ENCODE peak calls at places on chromosomes 2 and 18, in ten cellular contexts. D is effector memory CD8-positive, alpha-beta T cell; A is cardiac fibroblast; G is H4; V is ureter; S is erythroblast; K is anterior cingulate cortex; Z is tibial nerve; B is G401; Q is CD4-positive, CD25-positive, alpha-beta regulatory T cell. L is an unnamed sample.

GRCh38 chr2:236888766-236889035 is 197.0 kb upstream of the COPS8 start:
- DNase-seq in B (no peak), V (no peak), A (no peak), G (no peak), S (no peak), Q (no peak), D (no peak), K (no peak), Z (no peak), L (no peak)

GRCh38 chr2:82959677-82960076 is 1499.4 kb downstream of the SUCLG1 start:
- DNase-seq in K (no peak), B (no peak), Q (no peak), S (no peak), A (no peak), D (no peak), V (no peak), Z (no peak), G (no peak), L (no peak)

GRCh38 chr18:36693931-36694661 is 134.7 kb downstream of the TPGS2 start:
- DNase-seq in V (no peak), K (no peak), B (no peak), Q (no peak), A (no peak), G (no peak), Z (no peak), D (no peak), S (no peak), L (no peak)

GRCh38 chr2:127024769-127025356 is 82.1 kb downstream of the BIN1 start:
- DNase-seq in S (no peak), G (no peak), K (peak), Z (no peak), Q (no peak), A (peak), D (no peak), B (peak), V (no peak), L (no peak)

GRCh38 chr2:110773470-110773921 is 41.1 kb downstream of the ACOXL start:
- DNase-seq in G (no peak), K (peak), S (no peak), Z (no peak), Q (no peak), A (peak), D (no peak), B (peak), V (no peak), L (no peak)

GRCh38 chr2:157497603-157498314 is 53.9 kb upstream of the CYTIP start:
- DNase-seq in B (peak), Z (no peak), S (peak), V (no peak), Q (peak), D (peak), A (peak), G (peak), K (no peak), L (no peak)

GRCh38 chr18:2337552-2338141 is 233.7 kb downstream of the METTL4 start:
- DNase-seq in Z (no peak), S (peak), D (peak), B (peak), Q (peak), K (no peak), A (peak), G (peak), V (no peak), L (peak)

GRCh38 chr2:106065983-106066826 is 127.9 kb downstream of the UXS1 start:
- DNase-seq in D (no peak), G (no peak), S (no peak), Z (no peak), B (peak), Q (no peak), K (no peak), V (no peak), A (no peak), L (no peak)

GRCh38 chr2:110101280-110101844 is 14.3 kb downstream of the MALL start:
- DNase-seq in G (peak), Z (peak), B (peak), Q (no peak), A (peak), V (peak), D (no peak), S (no peak), K (peak), L (no peak)

GRCh38 chr2:218152777-218153176 is 14.0 kb downstream of the CXCR1 start:
- DNase-seq in S (no peak), K (no peak), D (no peak), A (no peak), G (no peak), B (peak), V (no peak), Q (no peak), Z (no peak), L (no peak)

GRCh38 chr2:239882335-239882734 is 142.8 kb downstream of the NDUFA10 start:
- DNase-seq in K (no peak), B (peak), Q (peak), S (peak), A (peak), V (peak), G (peak), Z (peak), D (peak), L (no peak)

GRCh38 chr18:44130365-44130942 is 550.2 kb upstream of the SETBP1 start:
- DNase-seq in Q (no peak), A (peak), G (peak), S (peak), K (no peak), D (no peak), B (peak), V (no peak), Z (no peak), L (peak)

GRCh38 chr2:88187038-88187676 is 17.0 kb downstream of the THNSL2 start:
- DNase-seq in G (peak), Q (no peak), D (no peak), A (peak), B (peak), S (peak), V (no peak), K (peak), Z (no peak), L (peak)

GRCh38 chr2:144835634-144836351 is 315.9 kb upstream of the ZEB2 start:
- DNase-seq in V (no peak), A (peak), Z (no peak), G (no peak), D (no peak), Q (no peak), S (no peak), K (no peak), B (no peak), L (no peak)

GRCh38 chr2:21041462-21041861 is 2.4 kb downstream of the APOB start:
- DNase-seq in Q (no peak), Z (no peak), V (no peak), K (no peak), B (no peak), S (no peak), D (no peak), G (no peak), A (no peak), L (no peak)

GRCh38 chr2:170454471-170455372 is 260.4 kb upstream of the SP5 start:
- DNase-seq in K (no peak), A (no peak), S (no peak), D (no peak), G (no peak), Q (no peak), B (no peak), Z (no peak), V (no peak), L (no peak)

GRCh38 chr2:215773728-215774127 is 239.6 kb downstream of the MREG start:
- DNase-seq in S (no peak), K (no peak), A (peak), Q (no peak), D (no peak), V (no peak), Z (peak), G (peak), B (no peak), L (no peak)

GRCh38 chr18:22822024-22822423 is 111.1 kb upstream of the RBBP8 start:
- DNase-seq in A (peak), Q (no peak), G (peak), D (no peak), S (no peak), K (no peak), Z (no peak), V (no peak), B (no peak), L (no peak)

GRCh38 chr2:101341901-101342624 is 33.6 kb upstream of the RNF149 start:
- DNase-seq in V (peak), A (peak), D (peak), S (peak), Z (peak), G (peak), K (peak), B (peak), Q (peak), L (peak)

GRCh38 chr2:205800804-205801203 is 118.5 kb downstream of the NRP2 start:
- DNase-seq in S (no peak), Q (no peak), K (no peak), V (peak), B (no peak), D (no peak), G (peak), Z (no peak), A (peak), L (no peak)

GRCh38 chr18:24075731-24076130 is 61.2 kb downstream of the TTC39C start:
- DNase-seq in Q (no peak), K (no peak), D (no peak), A (no peak), V (no peak), G (peak), B (no peak), S (no peak), Z (no peak), L (no peak)

GRCh38 chr2:207334631-207335371 is 169.1 kb upstream of the KLF7 start:
- DNase-seq in D (no peak), S (no peak), Q (no peak), A (peak), K (no peak), V (peak), G (peak), B (peak), Z (peak), L (no peak)

GRCh38 chr2:85920810-85921545 is 32.2 kb upstream of the ST3GAL5 start:
- DNase-seq in D (no peak), V (no peak), K (no peak), Q (no peak), G (peak), B (no peak), A (peak), S (no peak), Z (no peak), L (no peak)

GRCh38 chr2:22904126-22904684 is 480.8 kb upstream of the KLHL29 start:
- DNase-seq in Z (no peak), G (no peak), K (no peak), Q (no peak), A (peak), V (no peak), B (peak), S (peak), D (no peak), L (no peak)

GRCh38 chr2:115573756-115574155 is 1131.3 kb downstream of the DPP10 start:
- DNase-seq in A (no peak), Q (no peak), B (no peak), K (no peak), S (no peak), V (no peak), D (no peak), G (no peak), Z (no peak), L (no peak)

GRCh38 chr18:9951022-9951859 is 37.4 kb downstream of the VAPA start:
- DNase-seq in Q (peak), K (no peak), V (no peak), A (peak), B (peak), S (peak), D (no peak), G (peak), Z (no peak), L (no peak)

GRCh38 chr2:157557770-157558169 is 70.9 kb downstream of the ACVR1C start:
- DNase-seq in D (no peak), V (no peak), Q (no peak), A (no peak), G (no peak), S (no peak), K (no peak), Z (no peak), B (no peak), L (no peak)

GRCh38 chr2:37653093-37653492 is 18.3 kb downstream of the CDC42EP3 start:
- DNase-seq in A (no peak), D (no peak), Q (no peak), K (no peak), S (no peak), G (no peak), Z (no peak), B (peak), V (no peak), L (peak)

GRCh38 chr2:143145056-143145455 is 15.8 kb downstream of the ARHGAP15 start:
- DNase-seq in Z (no peak), B (no peak), Q (no peak), A (no peak), V (no peak), D (no peak), S (no peak), G (no peak), K (no peak), L (no peak)

GRCh38 chr2:59584958-59585357 is 968.5 kb downstream of the BCL11A start:
- DNase-seq in A (no peak), Q (no peak), S (peak), B (no peak), Z (no peak), K (no peak), G (peak), V (no peak), D (no peak), L (no peak)

GRCh38 chr2:195639238-195639858 is 17.7 kb upstream of the SLC39A10 start:
- DNase-seq in V (no peak), K (no peak), A (no peak), D (no peak), Z (no peak), Q (no peak), B (no peak), G (no peak), S (no peak), L (no peak)

GRCh38 chr18:66640431-66640830 is 36.5 kb upstream of the CDH19 start:
- DNase-seq in V (no peak), K (no peak), A (peak), Z (no peak), D (no peak), S (no peak), B (no peak), G (peak), Q (no peak), L (no peak)